ENCODE peak calls at places on chromosomes 2 and 18, in six cellular contexts. C, A, X, T, L and W are unnamed samples.

GRCh38 chr2:47264183-47264582 is 109.1 kb upstream of the STPG4 start:
- DNase-seq in C (no peak), A (no peak), X (no peak), T (no peak), L (no peak), W (no peak)

GRCh38 chr18:76130845-76131244 is 364.2 kb downstream of the ZNF516 start:
- DNase-seq in C (no peak), A (no peak), X (no peak), T (no peak), L (no peak), W (no peak)

GRCh38 chr2:149739171-149739879 is 151.8 kb upstream of the MMADHC start:
- DNase-seq in C (no peak), A (no peak), X (no peak), T (no peak), L (no peak), W (no peak)

GRCh38 chr2:12430036-12430795 is 286.5 kb upstream of the TRIB2 start:
- DNase-seq in C (no peak), A (no peak), X (no peak), T (no peak), L (no peak), W (no peak)

GRCh38 chr2:195795879-195796278 is 138.9 kb downstream of the SLC39A10 start:
- DNase-seq in C (no peak), A (no peak), X (no peak), T (no peak), L (no peak), W (no peak)

GRCh38 chr2:200136655-200137054 is 169.8 kb upstream of the SPATS2L start:
- DNase-seq in C (no peak), A (no peak), X (no peak), T (no peak), L (no peak), W (no peak)

GRCh38 chr2:38997784-38998183 is 108.1 kb downstream of the ARHGEF33 start:
- DNase-seq in C (no peak), A (no peak), X (no peak), T (peak), L (no peak), W (no peak)

GRCh38 chr2:10331702-10332401 is 29.1 kb downstream of the HPCAL1 start:
- DNase-seq in C (peak), A (no peak), X (peak), T (no peak), L (no peak), W (no peak)

GRCh38 chr2:234308814-234309195 is 188.1 kb downstream of the ARL4C start:
- DNase-seq in C (no peak), A (no peak), X (peak), T (peak), L (peak), W (no peak)